ENCODE peak calls at places on chromosomes 4 and X, in eight cellular contexts. E, P, C, W, Z, G, V and R are unnamed samples. For H3K36me3, the result is how much of the 10 kb centered on the place peaks cover.

GRCh38 chr4:3322059-3322550 is 29.3 kb downstream of the RGS12 start:
- DNase-seq in E (no peak), P (peak), C (no peak), W (no peak), Z (no peak), G (no peak), V (no peak), R (no peak)

GRCh38 chr4:113170818-113171468 is 121.5 kb downstream of the ANK2 start:
- DNase-seq in E (no peak), P (no peak), C (no peak), W (no peak), Z (no peak), G (no peak), V (no peak), R (peak)

GRCh38 chr4:165720411-165721082 is 152.5 kb upstream of the TLL1 start:
- DNase-seq in E (no peak), P (no peak), C (no peak), W (no peak), Z (no peak), G (no peak), V (no peak), R (no peak)

GRCh38 chr4:167775374-167775773 is 317.0 kb upstream of the ANXA10 start:
- DNase-seq in E (no peak), P (peak), C (no peak), W (no peak), Z (no peak), G (peak), V (no peak), R (no peak)

GRCh38 chrX:105882581-105883275 is 60.4 kb downstream of the NRK start:
- DNase-seq in E (no peak), P (peak), C (peak), W (no peak), Z (no peak), G (no peak), V (no peak), R (peak)

GRCh38 chr4:82223715-82224114 is 150.1 kb downstream of the HNRNPD start:
- DNase-seq in E (no peak), P (no peak), C (no peak), W (no peak), Z (no peak), G (no peak), V (peak), R (no peak)

GRCh38 chrX:56947695-56948094 is 47.6 kb downstream of the SPIN3 start:
- DNase-seq in E (no peak), P (no peak), C (no peak), W (no peak), Z (no peak), G (peak), V (no peak), R (peak)

GRCh38 chr4:175891863-175892262 is 79.8 kb upstream of the GPM6A start:
- DNase-seq in E (no peak), P (peak), C (no peak), W (no peak), Z (no peak), G (peak), V (no peak), R (peak)

GRCh38 chrX:13699183-13699826 is 10.4 kb downstream of the RAB9A start:
- DNase-seq in E (no peak), P (no peak), C (peak), W (no peak), Z (no peak), G (no peak), V (no peak), R (peak)

GRCh38 chrX:149962859-149963757 is 24.8 kb upstream of the EOLA2 start:
- DNase-seq in E (peak), P (peak), C (peak), W (no peak), Z (peak), G (peak), V (peak), R (peak)

GRCh38 chr4:14529653-14530052 is 472.6 kb upstream of the CPEB2 start:
- DNase-seq in E (no peak), P (peak), C (no peak), W (no peak), Z (no peak), G (peak), V (peak), R (peak)

GRCh38 chr4:127045872-127046271 is 586.9 kb upstream of the INTU start:
- DNase-seq in E (no peak), P (no peak), C (no peak), W (no peak), Z (no peak), G (no peak), V (no peak), R (no peak)

GRCh38 chr4:3215256-3215655 is 33.7 kb upstream of the MSANTD1 start:
- DNase-seq in E (peak), P (no peak), C (no peak), W (no peak), Z (no peak), G (no peak), V (no peak), R (no peak)

GRCh38 chr4:105896984-105897760 is 1.9 kb downstream of the NPNT start:
- DNase-seq in E (no peak), P (no peak), C (no peak), W (no peak), Z (no peak), G (peak), V (no peak), R (no peak)

GRCh38 chr4:163666335-163666888 is 171.9 kb downstream of the TMA16 start:
- DNase-seq in E (no peak), P (no peak), C (no peak), W (no peak), Z (no peak), G (no peak), V (no peak), R (no peak)

GRCh38 chr4:176404591-176404990 is 84.8 kb downstream of the SPCS3 start:
- DNase-seq in E (no peak), P (peak), C (no peak), W (no peak), Z (peak), G (peak), V (no peak), R (peak)

GRCh38 chrX:39456894-39457600 is 640.7 kb downstream of the BCOR start:
- DNase-seq in E (no peak), P (no peak), C (no peak), W (no peak), Z (no peak), G (no peak), V (no peak), R (peak)

GRCh38 chr4:94453534-94453963 is 1.8 kb downstream of the PDLIM5 start:
- DNase-seq in E (no peak), P (no peak), C (peak), W (no peak), Z (peak), G (peak), V (no peak), R (peak)

GRCh38 chr4:94454405-94454804 is 2.7 kb downstream of the PDLIM5 start:
- DNase-seq in E (no peak), P (no peak), C (peak), W (no peak), Z (peak), G (peak), V (no peak), R (peak)

GRCh38 chr4:94457692-94458106 is 6.0 kb downstream of the PDLIM5 start:
- DNase-seq in E (peak), P (peak), C (peak), W (no peak), Z (no peak), G (no peak), V (peak), R (peak)

GRCh38 chr4:94452476-94453300 is 946 bp downstream of the PDLIM5 start:
- DNase-seq in E (peak), P (peak), C (peak), W (peak), Z (peak), G (peak), V (peak), R (peak)

DNA sequence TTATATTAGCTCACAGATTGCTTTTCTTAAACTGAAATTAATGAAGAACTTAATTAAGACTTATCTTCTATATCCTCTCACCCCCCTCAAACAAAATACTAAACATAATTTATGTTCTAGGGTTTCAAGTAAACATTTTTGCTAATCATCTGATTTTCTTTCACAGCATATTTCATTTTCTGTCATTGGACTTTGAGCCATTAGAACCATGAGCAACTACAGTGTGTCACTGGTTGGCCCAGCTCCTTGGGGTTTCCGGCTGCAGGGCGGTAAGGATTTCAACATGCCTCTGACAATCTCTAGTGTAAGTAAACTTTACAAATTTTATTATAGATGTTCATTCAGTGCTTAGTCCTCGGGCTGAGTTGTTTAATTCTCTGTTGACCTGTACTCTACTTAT is 3.3 kb downstream of the PDLIM5 start:
- DNase-seq in E (peak), P (peak), C (peak), W (peak), Z (peak), G (peak), V (no peak), R (peak)
- H3K4me3 ChIP-seq in E (peak), P (no peak), C (peak), W (peak), Z (no peak), G (peak), V (no peak), R (peak)

DNA sequence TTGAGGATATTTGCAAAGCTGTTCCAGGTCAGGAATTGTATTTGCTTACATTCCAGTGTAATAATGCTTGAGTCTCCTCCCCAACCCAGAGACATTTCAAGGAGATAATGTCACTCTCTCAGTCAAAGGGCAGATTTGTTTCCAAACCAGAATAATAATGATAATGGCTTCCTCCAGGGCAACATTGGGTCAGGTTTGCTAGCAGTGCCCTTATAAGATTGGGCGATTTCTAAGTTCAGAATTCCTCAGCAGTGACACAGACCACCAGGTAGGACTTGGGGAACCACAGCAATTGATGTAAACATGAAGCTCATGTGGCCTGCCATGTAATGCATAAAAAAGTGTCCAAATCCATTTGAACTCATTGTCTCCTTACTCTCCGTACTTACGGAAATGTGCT is 125.2 kb downstream of the BMP15 start:
- DNase-seq in E (no peak), P (no peak), C (no peak), W (no peak), Z (no peak), G (no peak), V (no peak), R (no peak)
- H3K36me3 ChIP-seq in E (under half), P (under half), C (under half), W (under half), Z (under half), G (under half), V (under half), R (under half)

GRCh38 chrX:20116575-20117240 is at the start of gene MAP7D2:
- DNase-seq in E (no peak), P (no peak), C (no peak), W (no peak), Z (no peak), G (no peak), V (no peak), R (no peak)
- H3K4me3 ChIP-seq in E (peak), P (no peak), C (no peak), W (peak), Z (no peak), G (no peak), V (no peak), R (peak)

DNA sequence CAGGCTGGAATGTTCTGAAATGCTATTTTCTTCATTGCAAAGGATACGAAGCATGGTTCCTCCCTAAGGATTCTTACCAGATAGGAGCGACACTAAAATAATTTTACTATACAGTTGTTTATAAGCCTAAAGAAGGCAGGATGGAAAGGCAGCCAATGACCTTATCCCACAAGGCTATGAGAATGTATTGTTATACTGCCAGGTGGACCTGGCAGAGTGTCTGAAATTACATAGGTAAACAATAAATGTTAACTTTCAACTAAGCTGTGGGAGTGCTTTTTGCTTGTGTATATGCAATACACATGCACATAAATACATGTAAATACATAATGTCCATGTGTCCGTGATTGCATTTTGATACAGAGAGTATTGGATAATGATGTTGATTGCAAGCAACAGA is 850.6 kb downstream of the CENPC start:
- DNase-seq in E (no peak), P (no peak), C (no peak), W (no peak), Z (no peak), G (peak), V (no peak), R (no peak)
- H3K36me3 ChIP-seq in E (under half), P (under half), C (under half), W (under half), Z (under half), G (under half), V (under half), R (under half)

GRCh38 chrX:42704454-42704853 is 73.5 kb downstream of the PPP1R2C start:
- DNase-seq in E (no peak), P (peak), C (no peak), W (no peak), Z (no peak), G (no peak), V (no peak), R (peak)

GRCh38 chrX:42707742-42708141 is 70.2 kb downstream of the PPP1R2C start:
- DNase-seq in E (no peak), P (no peak), C (no peak), W (no peak), Z (no peak), G (no peak), V (no peak), R (no peak)

GRCh38 chrX:42710452-42710851 is 67.5 kb downstream of the PPP1R2C start:
- DNase-seq in E (no peak), P (no peak), C (no peak), W (no peak), Z (no peak), G (no peak), V (no peak), R (no peak)

GRCh38 chrX:42708222-42708621 is 69.7 kb downstream of the PPP1R2C start:
- DNase-seq in E (no peak), P (peak), C (peak), W (no peak), Z (no peak), G (no peak), V (no peak), R (peak)
- H3K4me3 ChIP-seq in E (no peak), P (no peak), C (no peak), W (no peak), Z (no peak), G (no peak), V (no peak), R (peak)